ENCODE peak calls at places on chromosomes 5 and 9, in five cellular contexts. B is tibial nerve, T is heart right ventricle, W is AG10803, U is fibroblast of villous mesenchyme. D is an unnamed sample.

GRCh38 chr5:142466195-142466951 is 141.6 kb upstream of the SPRY4 start:
- DNase-seq in T (no peak), W (peak), U (peak), B (no peak), D (no peak)

GRCh38 chr9:132216861-132217655 is 55.2 kb downstream of the NTNG2 start:
- DNase-seq in T (no peak), W (no peak), U (no peak), B (no peak), D (peak)

GRCh38 chr9:34869390-34869789 is 88.7 kb upstream of the PHF24 start:
- DNase-seq in T (no peak), W (peak), B (no peak), U (peak), D (no peak)

GRCh38 chr5:84549054-84549453 is 164.4 kb upstream of the EDIL3 start:
- DNase-seq in W (no peak), B (no peak), T (no peak), U (no peak), D (no peak)

GRCh38 chr9:130232899-130233586 is 32.5 kb upstream of the HMCN2 start:
- DNase-seq in W (no peak), U (no peak), T (no peak), B (no peak), D (peak)

GRCh38 chr9:28848671-28849070 is 1275.4 kb upstream of the C9orf72 start:
- DNase-seq in W (no peak), T (no peak), B (no peak), U (peak), D (no peak)

GRCh38 chr5:149549461-149550266 is 1.6 kb downstream of the CSNK1A1 start:
- DNase-seq in T (no peak), W (peak), U (peak), B (no peak), D (peak)

GRCh38 chr9:23581936-23582335 is 244.1 kb downstream of the ELAVL2 start:
- DNase-seq in T (no peak), B (no peak), W (no peak), U (no peak), D (no peak)

GRCh38 chr9:16100596-16101091 is 547.8 kb downstream of the CCDC171 start:
- DNase-seq in T (peak), U (peak), W (no peak), B (peak), D (peak)

GRCh38 chr5:141567513-141568117 is 51.2 kb downstream of the DIAPH1 start:
- DNase-seq in W (no peak), T (no peak), U (no peak), B (no peak), D (no peak)

GRCh38 chr9:2053883-2054845 is 39.0 kb downstream of the SMARCA2 start:
- DNase-seq in B (no peak), U (peak), W (peak), T (no peak), D (peak)

GRCh38 chr5:150589791-150590601 is 50.5 kb upstream of the SYNPO start:
- DNase-seq in W (peak), T (peak), B (peak), U (peak), D (no peak)

GRCh38 chr9:119284118-119284517 is 85.1 kb downstream of the BRINP1 start:
- DNase-seq in W (peak), U (no peak), T (no peak), B (no peak), D (no peak)

GRCh38 chr9:76371901-76372300 is 22.3 kb downstream of the RFK start:
- DNase-seq in B (no peak), W (peak), T (no peak), U (peak), D (no peak)

GRCh38 chr5:139634028-139634325 is 14.2 kb upstream of the CXXC5 start:
- DNase-seq in B (no peak), U (no peak), T (no peak), W (no peak), D (no peak)

GRCh38 chr9:128304971-128305288 is 17.3 kb downstream of the TRUB2 start:
- DNase-seq in T (no peak), B (no peak), U (no peak), W (peak), D (no peak)

GRCh38 chr5:127804886-127805426 is 101.8 kb downstream of the CCDC192 start:
- DNase-seq in W (peak), T (no peak), B (no peak), U (no peak), D (no peak)

GRCh38 chr5:120240716-120241115 is 223.4 kb upstream of the PRR16 start:
- DNase-seq in B (no peak), T (no peak), U (peak), W (peak), D (no peak)

GRCh38 chr9:4035809-4036208 is 264.1 kb downstream of the GLIS3 start:
- DNase-seq in W (no peak), U (no peak), B (no peak), T (no peak), D (no peak)

DNA sequence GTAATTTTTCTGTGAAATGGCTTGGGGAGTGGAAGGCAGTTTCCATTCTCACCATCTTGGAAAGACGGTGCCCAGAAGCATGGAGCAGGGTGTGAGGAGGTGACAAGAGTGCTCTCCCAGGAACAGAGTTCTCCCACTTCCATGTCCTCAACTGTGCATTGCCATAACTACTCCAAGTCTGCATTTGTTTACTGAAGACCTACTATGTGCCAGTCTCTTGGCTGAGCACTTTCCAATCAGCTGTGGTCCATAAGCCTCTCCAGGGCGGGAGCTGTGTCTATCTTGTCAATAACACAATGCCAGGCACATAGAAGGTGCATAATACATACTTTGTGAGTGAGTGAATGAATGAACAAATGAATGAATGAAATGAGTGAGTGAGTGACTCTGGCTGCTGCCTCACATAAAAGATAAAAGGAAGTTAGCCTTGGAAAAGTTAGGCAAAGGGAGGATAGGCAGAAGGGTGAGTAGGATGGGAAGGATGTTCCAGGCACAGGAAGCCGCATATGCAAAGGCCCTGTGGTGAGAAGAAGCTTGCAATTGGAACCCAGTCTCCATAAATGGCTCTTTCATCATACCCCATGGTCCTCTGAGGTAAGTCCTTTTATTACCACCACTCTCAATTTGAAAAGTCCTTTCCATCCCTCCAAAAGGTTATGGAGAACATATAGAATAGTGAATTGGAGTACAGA is 31.3 kb upstream of the SH3PXD2B start:
- DNase-seq in W (no peak), U (no peak), B (no peak), T (no peak), D (no peak)
- TF ChIP-seq CTCF in W (no peak), U (no peak), B (no peak), T (no peak), D (no peak)

DNA sequence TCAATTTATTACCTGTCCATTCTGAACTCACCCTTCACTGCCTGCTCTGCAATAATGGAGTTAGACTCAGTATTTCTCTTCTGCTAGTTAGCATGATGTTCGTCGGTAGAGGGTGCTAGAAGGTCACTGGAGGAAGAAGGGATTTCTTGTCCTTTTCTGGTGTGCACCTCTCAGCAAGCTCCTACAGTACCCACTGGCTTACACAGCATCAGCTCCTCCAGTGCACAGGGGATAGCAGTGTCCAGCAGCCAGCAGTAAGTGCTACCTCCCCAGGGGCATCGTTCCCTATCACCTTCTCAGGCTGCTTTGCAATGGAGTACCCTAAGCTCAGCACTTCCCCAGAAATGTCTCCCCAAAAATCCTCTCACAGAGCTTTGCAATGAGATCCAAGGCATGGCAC is 45.9 kb upstream of the APC start:
- DNase-seq in U (peak), T (no peak), B (no peak), W (no peak), D (no peak)
- TF ChIP-seq CTCF in U (peak), T (no peak), B (no peak), W (no peak), D (no peak)

GRCh38 chr5:1010181-1010510 is 1.5 kb downstream of the NKD2 start:
- DNase-seq in T (no peak), U (peak), W (no peak), B (no peak), D (peak)
- TF ChIP-seq CTCF in T (no peak), U (peak), W (no peak), B (no peak), D (no peak)

GRCh38 chr9:93910598-93910997 is 44.6 kb downstream of the BARX1 start:
- DNase-seq in W (no peak), B (no peak), T (no peak), U (no peak), D (no peak)
- TF ChIP-seq CTCF in W (no peak), B (no peak), T (no peak), U (no peak), D (no peak)